ENCODE peak calls at places on chromosomes 2 and 18, in four cellular contexts. W is aorta, Y is cardiac muscle cell, M is thoracic aorta. I is an unnamed sample.

GRCh38 chr2:138421971-138422335 is 79.6 kb upstream of the SPOPL start:
- DNase-seq in Y (peak; percentile 66), M (no peak), W (no peak), I (no peak)

GRCh38 chr18:63725682-63726480 is 23.1 kb downstream of the SERPINB11 start:
- DNase-seq in M (no peak), W (no peak), Y (no peak), I (no peak)

GRCh38 chr2:41879367-41879871 is 168.4 kb upstream of the PKDCC start:
- DNase-seq in M (no peak), W (no peak), Y (peak; percentile 69), I (no peak)

GRCh38 chr2:120579916-120580685 is 155.6 kb upstream of the GLI2 start:
- DNase-seq in M (no peak), Y (no peak), W (no peak), I (no peak)

GRCh38 chr2:22020101-22020742 is 896.5 kb downstream of the TDRD15 start:
- DNase-seq in W (no peak), M (no peak), Y (peak; percentile 24), I (no peak)

GRCh38 chr18:23512641-23513040 is 9.3 kb downstream of the RMC1 start:
- DNase-seq in Y (peak; percentile 34), M (no peak), W (no peak), I (no peak)

GRCh38 chr18:28716321-28716720 is 539.4 kb upstream of the CDH2 start:
- DNase-seq in W (no peak), M (no peak), Y (peak; percentile 30), I (no peak)

GRCh38 chr18:5546660-5547059 is 2.9 kb upstream of the EPB41L3 start:
- DNase-seq in M (no peak), W (no peak), Y (peak; percentile 82), I (no peak)

DNA sequence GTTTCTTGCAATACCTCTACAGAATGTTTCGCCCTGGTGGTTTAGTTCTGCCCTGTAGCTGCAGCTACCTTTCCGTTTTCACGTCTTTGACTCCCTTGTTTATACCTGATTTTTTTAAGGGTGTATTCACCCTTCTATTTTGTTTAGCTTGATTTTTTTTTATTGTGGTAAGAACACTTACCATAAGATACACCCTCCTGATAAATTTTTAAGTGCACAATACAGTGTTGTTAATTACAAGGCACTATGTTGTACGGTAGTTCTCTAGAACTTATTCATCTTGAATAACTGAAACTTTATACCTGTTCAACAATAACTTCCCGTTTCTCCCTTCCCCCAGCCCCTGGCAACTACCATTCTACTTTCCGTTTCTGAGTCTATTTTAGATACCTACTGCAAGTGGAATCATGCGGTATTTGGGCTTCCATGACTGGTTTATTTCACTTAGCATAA is 48.9 kb upstream of the NABP1 start:
- DNase-seq in M (no peak), Y (no peak), W (no peak), I (no peak)
- H3K9me3 ChIP-seq in M (no peaks in the 10 kb centered on the region), Y (no peaks in the 10 kb centered on the region), W (no peaks in the 10 kb centered on the region), I (no peaks in the 10 kb centered on the region)

DNA sequence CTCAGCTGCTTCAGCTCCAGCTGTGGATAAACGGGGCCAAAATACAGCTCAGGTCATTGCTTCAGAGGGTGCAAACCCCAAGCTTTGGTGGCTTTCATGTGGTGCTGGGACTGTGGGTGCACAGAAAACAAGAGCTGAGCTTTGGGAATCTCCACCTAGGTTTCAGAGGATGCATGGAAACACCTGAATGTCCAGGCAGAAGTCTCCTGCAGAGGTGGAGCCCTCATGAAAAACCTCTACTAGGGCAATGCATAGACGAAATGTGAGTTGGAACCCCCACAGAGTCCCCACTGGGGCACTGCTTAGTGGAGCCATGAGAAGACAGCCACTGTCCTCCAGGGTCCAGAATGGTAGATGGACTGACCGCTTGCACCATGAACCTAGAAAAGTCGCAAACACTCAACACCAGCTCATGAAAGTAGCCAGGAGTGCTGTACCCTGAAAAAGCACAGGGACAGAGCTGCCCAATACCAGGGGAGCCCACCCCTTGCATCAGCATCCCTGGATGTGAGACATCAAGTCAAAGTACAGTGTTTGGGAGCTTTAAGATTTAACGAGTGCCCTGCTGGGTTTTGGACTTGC is 147.9 kb upstream of the SOX11 start:
- DNase-seq in Y (no peak), M (no peak), W (no peak), I (no peak)
- H3K9me3 ChIP-seq in Y (no peaks in the 10 kb centered on the region), M (no peaks in the 10 kb centered on the region), W (peaks cover 3% of the 10 kb centered on the region), I (no peaks in the 10 kb centered on the region)

GRCh38 chr2:65417509-65418085 is 14.8 kb downstream of the SPRED2 start:
- DNase-seq in W (no peak), M (no peak), Y (no peak), I (no peak)
- H3K9me3 ChIP-seq in W (no peaks in the 10 kb centered on the region), M (no peaks in the 10 kb centered on the region), Y (no peaks in the 10 kb centered on the region), I (no peaks in the 10 kb centered on the region)

GRCh38 chr2:87403893-87404175 is 344.1 kb upstream of the PLGLB2 start:
- DNase-seq in Y (no peak), W (no peak), M (no peak), I (no peak)

DNA sequence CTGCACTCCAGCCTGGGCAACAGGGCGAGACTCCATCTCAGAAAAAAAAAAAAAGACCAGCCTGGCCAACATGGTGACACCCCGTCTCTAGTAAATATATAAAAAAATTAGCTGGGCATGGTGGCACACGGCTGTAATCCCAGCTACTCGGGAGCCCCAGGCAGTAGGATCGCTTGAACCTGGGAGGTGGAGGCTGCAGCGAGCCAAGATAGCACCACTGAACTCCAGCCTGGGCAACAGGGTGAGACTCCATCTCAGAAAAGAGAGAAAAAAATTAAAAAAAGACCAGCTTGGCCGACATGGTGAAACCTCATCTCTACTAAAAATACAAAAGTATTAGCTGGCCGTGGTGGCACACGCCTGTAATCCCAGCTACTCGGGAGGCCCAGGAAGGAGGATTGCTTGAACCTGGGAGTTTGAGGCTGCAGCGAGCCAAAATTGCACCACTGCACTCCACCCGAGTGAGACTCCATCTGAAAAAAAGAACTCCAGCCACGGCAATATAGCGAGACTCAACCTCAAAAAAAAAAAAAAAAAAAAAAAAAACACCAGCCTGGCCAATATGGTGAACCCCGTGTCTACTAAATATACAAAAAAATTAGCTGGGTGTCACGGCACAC is 346.1 kb upstream of the PLGLB2 start:
- DNase-seq in Y (no peak), M (no peak), W (peak; percentile 45), I (no peak)
- H3K9me3 ChIP-seq in Y (no peaks in the 10 kb centered on the region), M (no peaks in the 10 kb centered on the region), W (no peaks in the 10 kb centered on the region), I (peaks cover 2% of the 10 kb centered on the region)

I was measured in ovary.